ENCODE peak calls at places on chromosomes 16 and 17, in ten cellular contexts. G is fibroblast of lung; A is activated CD8-positive, alpha-beta T cell treated with anti-CD3 and anti-CD28 coated beads for 36 hours; N is foreskin melanocyte; L is EH; O is memory B cell; Z is AG08395; I is activated naive CD4-positive, alpha-beta T cell treated with Interleukin-2 at 50 U/mL for 16 hours; Q is kidney; K is fibroblast of mammary gland. B is an unnamed sample.

GRCh38 chr16:84614914-84615813 is 2.7 kb downstream of the COTL1 start:
- DNase-seq in G (no peak), A (no peak), N (no peak), L (peak; percentile 36), O (no peak), Z (no peak), I (no peak), Q (peak; percentile 45), K (no peak), B (no peak)

GRCh38 chr16:55502801-55503366 is 6.0 kb upstream of the LPCAT2 start:
- DNase-seq in G (peak; percentile 97), A (no peak), N (peak; percentile 94), L (peak; percentile 79), O (no peak), Z (peak; percentile 16), I (no peak), Q (peak; percentile 96), K (peak; percentile 94), B (no peak)

GRCh38 chr17:27489045-27489715 is 32.9 kb downstream of the KSR1 start:
- DNase-seq in G (peak; percentile 64), A (no peak), N (no peak), L (peak; percentile 70), O (no peak), Z (peak; percentile 88), I (no peak), Q (peak; percentile 93), K (peak; percentile 44), B (peak; percentile 45)

GRCh38 chr17:42055496-42055895 is 5.1 kb upstream of the C17orf113 start:
- DNase-seq in G (no peak), A (no peak), N (no peak), L (peak; percentile 29), O (no peak), Z (no peak), I (no peak), Q (no peak), K (peak; percentile 28), B (no peak)

GRCh38 chr16:71540-72341 is 690 bp downstream of the RHBDF1 start:
- DNase-seq in G (peak; percentile 78), A (no peak), N (peak; percentile 79), L (peak; percentile 88), O (no peak), Z (peak; percentile 84), I (no peak), Q (peak; percentile 90), K (peak; percentile 79), B (no peak)

GRCh38 chr17:44878627-44879221 is 20.5 kb downstream of the EFTUD2 start:
- DNase-seq in G (peak; percentile 20), A (peak; percentile 48), N (peak; percentile 20), L (peak; percentile 63), O (peak; percentile 30), Z (peak; percentile 62), I (peak; percentile 15), Q (no peak), K (peak; percentile 38), B (peak; percentile 62)

GRCh38 chr17:41518031-41518430 is 659 bp downstream of the KRT15 start:
- DNase-seq in G (no peak), A (no peak), N (no peak), L (no peak), O (no peak), Z (no peak), I (no peak), Q (no peak), K (no peak), B (no peak)

GRCh38 chr16:4935231-4935855 is 1.6 kb downstream of the PPL start:
- DNase-seq in G (no peak), A (no peak), N (no peak), L (peak; percentile 53), O (no peak), Z (peak; percentile 92), I (no peak), Q (peak; percentile 88), K (peak; percentile 90), B (no peak)

GRCh38 chr17:47882695-47883588 is 13.1 kb upstream of the SP2 start:
- DNase-seq in G (no peak), A (no peak), N (no peak), L (no peak), O (no peak), Z (no peak), I (no peak), Q (no peak), K (no peak), B (no peak)

GRCh38 chr17:50841277-50841948 is 6.0 kb downstream of the WFIKKN2 start:
- DNase-seq in G (no peak), A (no peak), N (no peak), L (no peak), O (no peak), Z (no peak), I (no peak), Q (peak; percentile 14), K (no peak), B (no peak)

B was measured in OCI-M1.